ENCODE peak calls at places on chromosomes 13 and 19, in ten cellular contexts. E, V, L, H, K, O, W, D, T and Z are unnamed samples.

GRCh38 chr19:39533003-39533512 is 406 bp upstream of the EID2B start:
- DNase-seq in W (no peak), L (no peak), T (no peak), D (no peak), O (no peak), V (no peak), K (no peak), E (no peak), H (no peak), Z (no peak)

GRCh38 chr13:49829715-49830114 is 37.2 kb upstream of the KPNA3 start:
- DNase-seq in O (no peak), V (no peak), H (no peak), L (no peak), D (no peak), K (no peak), W (no peak), E (no peak), T (no peak), Z (no peak)

GRCh38 chr13:100980171-100980570 is 305.6 kb upstream of the TMTC4 start:
- DNase-seq in H (no peak), V (no peak), K (no peak), E (no peak), D (no peak), W (peak), L (no peak), T (no peak), O (no peak), Z (no peak)

GRCh38 chr19:19747357-19748220 is 14.7 kb upstream of the ZNF14 start:
- DNase-seq in L (no peak), E (peak), V (no peak), O (no peak), T (no peak), D (no peak), W (no peak), H (no peak), K (no peak), Z (no peak)

GRCh38 chr19:37763488-37763887 is 15.9 kb downstream of the ZNF573 start:
- DNase-seq in H (no peak), E (no peak), K (no peak), D (peak), O (no peak), W (no peak), T (no peak), L (no peak), V (no peak), Z (peak)

GRCh38 chr13:29948246-29948645 is 97.8 kb upstream of the UBL3 start:
- DNase-seq in D (no peak), L (no peak), H (no peak), K (peak), T (no peak), V (no peak), W (no peak), O (no peak), E (no peak), Z (no peak)

GRCh38 chr19:13764821-13765394 is 586 bp downstream of the MRI1 start:
- DNase-seq in T (peak), O (no peak), E (no peak), K (no peak), D (no peak), H (peak), V (peak), W (no peak), L (peak), Z (no peak)

GRCh38 chr19:58217607-58218391 is 10.9 kb upstream of the ZNF544 start:
- DNase-seq in H (no peak), L (no peak), T (no peak), D (no peak), K (no peak), E (no peak), O (no peak), W (no peak), V (no peak), Z (no peak)

GRCh38 chr19:11401808-11402543 is 17.1 kb downstream of the RGL3 start:
- DNase-seq in W (no peak), L (no peak), D (no peak), K (no peak), H (no peak), T (no peak), V (no peak), O (no peak), E (no peak), Z (no peak)

GRCh38 chr19:28883241-28883693 is 329.7 kb downstream of the UQCRFS1 start:
- DNase-seq in O (no peak), L (no peak), K (no peak), T (peak), E (no peak), V (peak), H (peak), D (peak), W (no peak), Z (no peak)

GRCh38 chr13:94384217-94384905 is 95.1 kb downstream of the DCT start:
- DNase-seq in E (no peak), K (peak), W (no peak), D (no peak), H (no peak), V (no peak), L (no peak), O (no peak), T (no peak), Z (no peak)

GRCh38 chr13:30908416-30908980 is 2.4 kb downstream of the MEDAG start:
- DNase-seq in L (no peak), V (no peak), K (no peak), D (peak), T (peak), E (peak), O (peak), H (no peak), W (no peak), Z (no peak)

GRCh38 chr19:33773704-33774624 is 22.7 kb upstream of the KCTD15 start:
- DNase-seq in H (no peak), O (no peak), V (no peak), K (no peak), D (no peak), E (no peak), W (no peak), L (no peak), T (no peak), Z (no peak)

GRCh38 chr19:45640849-45641273 is 1.7 kb upstream of the EML2 start:
- DNase-seq in T (peak), W (no peak), K (no peak), D (no peak), E (no peak), O (no peak), H (peak), V (peak), L (peak), Z (peak)

GRCh38 chr19:56947206-56947605 is 106.7 kb upstream of the PEG3 start:
- DNase-seq in L (no peak), T (no peak), O (no peak), V (no peak), H (no peak), W (no peak), E (no peak), D (no peak), K (no peak), Z (no peak)

GRCh38 chr13:23433171-23434153 is at the start of gene SACS:
- DNase-seq in V (peak), W (peak), E (no peak), H (peak), K (no peak), D (peak), O (no peak), L (no peak), T (no peak), Z (no peak)

GRCh38 chr19:41555752-41556151 is 20.2 kb upstream of the CEACAM21 start:
- DNase-seq in W (no peak), O (no peak), T (no peak), K (no peak), L (no peak), E (no peak), V (no peak), H (no peak), D (no peak), Z (no peak)

GRCh38 chr13:50226515-50227147 is 211.4 kb downstream of the KCNRG start:
- DNase-seq in O (no peak), W (no peak), V (no peak), K (no peak), L (no peak), D (no peak), T (no peak), E (no peak), H (no peak), Z (no peak)

GRCh38 chr19:10291554-10292205 is 1.9 kb downstream of the ICAM5 start:
- DNase-seq in W (no peak), O (no peak), H (no peak), K (no peak), E (no peak), D (no peak), T (no peak), L (no peak), V (no peak), Z (no peak)

GRCh38 chr13:33453911-33454310 is 168.4 kb upstream of the STARD13 start:
- DNase-seq in W (peak), T (no peak), H (no peak), V (no peak), D (no peak), O (no peak), K (no peak), L (no peak), E (no peak), Z (no peak)

GRCh38 chr13:36920612-36921185 is 661 bp upstream of the SMAD9 start:
- DNase-seq in O (no peak), E (no peak), D (no peak), V (peak), L (no peak), H (peak), W (no peak), K (no peak), T (no peak), Z (no peak)

GRCh38 chr13:101514695-101515275 is 62.3 kb downstream of the ITGBL1 start:
- DNase-seq in K (peak), T (no peak), H (peak), V (peak), W (peak), O (no peak), L (no peak), E (no peak), D (peak), Z (peak)

GRCh38 chr13:39321578-39321977 is 281.4 kb downstream of the LHFPL6 start:
- DNase-seq in W (no peak), E (no peak), D (peak), O (no peak), H (no peak), K (no peak), T (no peak), V (no peak), L (no peak), Z (no peak)

GRCh38 chr13:45847554-45848224 is 3.9 kb downstream of the SIAH3 start:
- DNase-seq in D (peak), T (peak), W (peak), L (no peak), H (no peak), K (no peak), O (no peak), V (no peak), E (no peak), Z (no peak)

GRCh38 chr13:29566864-29567263 is 28.6 kb downstream of the SLC7A1 start:
- DNase-seq in T (no peak), W (no peak), L (no peak), K (no peak), E (no peak), D (no peak), V (no peak), H (no peak), O (no peak), Z (no peak)

GRCh38 chr19:1268392-1269064 is 604 bp upstream of the CIRBP start:
- DNase-seq in W (no peak), O (peak), K (no peak), V (no peak), L (peak), E (peak), T (peak), D (no peak), H (no peak), Z (no peak)

GRCh38 chr13:49370390-49370789 is 73.5 kb downstream of the CAB39L start:
- DNase-seq in V (no peak), W (no peak), H (peak), T (no peak), D (no peak), L (no peak), K (no peak), O (no peak), E (no peak), Z (no peak)

GRCh38 chr19:1270854-1271527 is 1.9 kb downstream of the CIRBP start:
- DNase-seq in E (no peak), H (no peak), K (no peak), D (no peak), V (no peak), L (no peak), W (no peak), O (no peak), T (no peak), Z (no peak)

GRCh38 chr19:15551183-15552004 is 43.1 kb downstream of the CYP4F22 start:
- DNase-seq in V (peak), K (no peak), H (no peak), E (peak), W (no peak), O (no peak), T (peak), L (peak), D (peak), Z (peak)

DNA sequence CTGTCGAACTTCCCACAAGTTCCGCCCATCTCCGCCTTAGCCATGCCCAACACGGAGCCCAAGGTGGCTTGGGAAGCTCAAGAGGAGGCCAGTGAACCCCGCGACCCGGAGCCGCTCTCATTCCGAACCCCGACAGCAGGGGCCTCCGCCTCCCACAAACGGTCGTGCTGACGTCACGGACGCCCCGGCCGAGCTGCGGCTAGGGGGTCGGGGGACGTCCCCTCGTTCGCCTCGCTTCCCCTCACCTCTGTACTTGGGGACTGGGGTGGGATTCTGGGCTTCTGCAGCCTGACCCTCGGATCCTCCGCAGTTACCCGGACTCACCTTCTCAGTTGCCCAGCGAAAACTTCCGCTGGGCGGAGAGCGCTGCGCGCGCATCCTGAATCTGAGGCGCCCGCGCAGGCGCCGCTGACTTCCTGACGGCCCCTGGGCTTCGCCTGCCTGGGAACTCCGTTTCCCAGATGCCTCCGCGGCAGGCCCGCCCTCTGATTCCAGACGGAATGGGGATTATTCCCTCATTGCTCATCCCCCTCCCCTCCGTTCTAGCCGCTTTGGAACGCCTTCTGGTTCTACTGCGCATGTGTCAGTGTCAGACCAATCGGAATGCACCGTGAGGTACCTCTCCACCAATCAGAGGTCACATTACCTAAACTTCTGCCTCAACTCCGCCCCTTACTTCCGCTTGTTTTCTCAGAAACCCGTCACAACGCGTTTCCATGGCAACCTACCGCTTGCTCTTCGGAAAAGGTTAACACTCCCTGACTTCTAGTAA is at the start of gene VRK3:
- DNase-seq in L (peak), V (peak), K (peak), T (peak), H (peak), O (peak), E (peak), D (peak), W (peak), Z (peak)
- TF ChIP-seq CTCF in L (peak), V (no peak), K (no peak), T (peak), H (peak), O (peak), E (no peak), D (peak), W (peak), Z (no peak)

DNA sequence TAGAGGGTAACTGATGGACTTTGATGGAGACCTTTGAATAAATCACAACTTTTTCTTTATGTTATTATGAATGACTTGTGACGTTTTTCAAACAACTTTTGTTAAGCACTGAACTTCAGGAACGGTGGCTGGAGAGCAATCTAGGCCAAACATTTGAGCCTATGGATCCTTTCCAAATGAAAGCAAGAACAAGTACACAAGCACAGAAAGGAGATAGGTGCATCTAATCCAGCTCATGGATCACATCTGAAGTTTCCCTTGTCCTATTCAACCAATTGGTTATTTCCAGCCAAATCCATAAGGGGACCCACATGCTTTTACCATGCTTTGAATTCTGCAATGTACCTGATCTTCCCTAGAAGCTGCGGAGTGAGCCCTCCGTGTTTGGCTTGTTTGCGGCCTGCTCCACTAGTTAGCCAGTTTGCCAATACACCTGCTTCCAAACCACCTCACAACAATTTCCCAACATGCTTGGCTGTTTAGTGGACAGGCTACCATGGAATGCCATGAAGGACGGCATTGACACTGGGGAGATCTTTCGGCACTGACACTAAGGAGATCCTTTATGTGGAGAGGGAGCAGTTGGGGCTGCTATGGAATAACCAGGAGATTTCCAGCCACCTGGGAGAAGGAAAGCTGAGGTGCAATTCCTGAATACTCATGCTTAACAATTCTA is 315.9 kb downstream of the DNAJC15 start:
- DNase-seq in H (no peak), K (no peak), L (no peak), V (no peak), E (no peak), T (no peak), O (no peak), W (no peak), D (no peak), Z (no peak)
- H3K27ac ChIP-seq in H (no peak), K (peak), L (no peak), V (no peak), E (no peak), T (no peak), O (no peak), W (no peak), D (no peak), Z (no peak)

GRCh38 chr13:26257049-26257448 is 3.1 kb downstream of the CDK8 start:
- DNase-seq in K (no peak), T (no peak), L (no peak), H (no peak), E (no peak), W (no peak), V (no peak), D (no peak), O (no peak), Z (no peak)

GRCh38 chr13:26253262-26253786 is 605 bp upstream of the CDK8 start:
- DNase-seq in E (no peak), L (no peak), H (no peak), D (no peak), O (no peak), T (no peak), W (no peak), K (no peak), V (no peak), Z (no peak)

GRCh38 chr13:26253787-26254582 is at the start of gene CDK8:
- DNase-seq in E (peak), H (peak), T (peak), K (peak), V (peak), O (peak), L (peak), W (peak), D (peak), Z (peak)

GRCh38 chr13:26255717-26256277 is 1.9 kb downstream of the CDK8 start:
- DNase-seq in W (no peak), K (no peak), V (no peak), H (no peak), T (no peak), O (no peak), D (peak), E (no peak), L (no peak), Z (peak)

DNA sequence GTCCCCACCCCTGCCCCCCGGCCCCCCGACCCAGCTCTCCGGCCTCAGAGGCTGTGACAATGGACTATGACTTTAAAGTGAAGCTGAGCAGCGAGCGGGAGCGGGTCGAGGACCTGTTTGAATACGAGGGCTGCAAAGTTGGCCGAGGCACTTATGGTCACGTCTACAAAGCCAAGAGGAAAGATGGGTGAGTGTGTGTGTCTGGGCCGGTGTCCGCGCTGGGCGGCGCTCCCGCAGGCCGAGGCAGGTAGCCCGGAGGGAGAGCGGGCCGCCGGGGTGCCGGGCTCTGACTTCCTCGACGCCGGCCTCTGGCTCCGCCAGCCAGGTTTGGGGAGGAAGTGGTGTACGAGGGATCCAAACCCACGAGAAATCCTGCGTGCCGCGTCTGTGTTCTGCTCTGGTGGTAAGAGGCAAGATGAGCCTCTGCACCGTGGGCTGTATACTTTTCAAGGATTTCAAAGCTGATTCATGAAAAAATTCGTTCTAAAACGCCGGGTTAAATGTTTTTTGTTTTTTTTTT is 714 bp downstream of the CDK8 start:
- DNase-seq in E (peak), T (peak), L (peak), V (peak), W (peak), H (peak), D (peak), K (no peak), O (peak), Z (peak)
- TF ChIP-seq CTCF in E (no peak), T (no peak), L (no peak), V (no peak), W (no peak), H (no peak), D (no peak), K (no peak), O (no peak), Z (no peak)

DNA sequence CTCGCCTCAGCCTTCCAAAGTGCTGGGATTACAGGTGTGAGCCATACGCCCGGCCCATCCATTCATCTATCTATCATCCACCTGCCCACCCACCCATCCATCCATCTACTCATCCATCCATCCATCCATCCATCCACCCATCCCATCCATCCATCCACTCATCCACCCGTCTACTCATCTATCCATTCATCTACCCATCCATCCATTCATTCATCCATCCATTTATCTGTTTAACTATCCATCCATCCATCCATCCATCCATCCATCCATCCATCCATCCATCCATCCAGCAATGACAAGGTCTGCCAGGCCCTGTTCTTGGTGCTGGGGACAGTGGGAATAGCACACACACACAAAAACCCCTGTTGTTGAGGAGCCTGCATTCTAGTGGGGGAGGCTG is 4.5 kb downstream of the VAV1 start:
- DNase-seq in O (no peak), W (no peak), D (no peak), K (no peak), L (no peak), H (no peak), E (no peak), T (no peak), V (no peak), Z (no peak)
- H3K27ac ChIP-seq in O (no peak), W (no peak), D (no peak), K (no peak), L (no peak), H (no peak), E (no peak), T (no peak), V (no peak), Z (no peak)

DNA sequence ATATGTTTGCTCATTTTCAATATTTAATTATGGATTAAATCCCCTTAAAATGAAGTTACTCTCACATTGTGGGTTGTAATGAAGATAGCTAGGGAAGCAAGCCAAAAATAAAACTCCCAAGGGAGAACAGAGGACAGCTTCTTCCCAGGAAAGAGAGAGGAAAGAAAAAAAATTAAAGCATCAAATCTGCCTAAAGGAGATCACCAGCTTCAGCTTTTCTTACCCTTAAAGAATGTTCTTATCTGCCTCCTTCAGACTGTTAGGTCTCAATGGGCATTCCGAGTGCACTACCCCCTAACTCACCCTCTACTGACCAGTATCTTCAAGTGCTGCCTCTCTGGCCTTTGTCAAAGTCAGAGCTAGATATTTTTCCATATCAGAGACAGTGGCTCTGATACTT is 55.2 kb downstream of the XPO4 start:
- DNase-seq in O (no peak), W (peak), H (no peak), L (no peak), T (no peak), K (no peak), V (peak), D (peak), E (no peak), Z (no peak)
- TF ChIP-seq CTCF in O (no peak), W (no peak), H (no peak), L (no peak), T (no peak), K (no peak), V (no peak), D (no peak), E (no peak), Z (no peak)